ENCODE peak calls at places on chromosome 5, in five cellular contexts. M is epithelial cell of prostate; F is stimulated activated CD4-positive, alpha-beta T cell treated with anti-CD3 and anti-CD28 coated beads, Interleukin-15, amount 100 ng/mL, for 1 hour; R is NCI-H510A treated with DMSO at 0.1 percent for 48 hours; D is AG04450. B is an unnamed sample.

GRCh38 chr5:58545912-58546311 is 37.0 kb upstream of the RAB3C start:
- DNase-seq in M (no peak), R (no peak), D (no peak), F (no peak), B (no peak)

GRCh38 chr5:128673970-128674369 is 135.9 kb upstream of the FBN2 start:
- DNase-seq in D (no peak), F (no peak), M (no peak), R (no peak), B (no peak)

GRCh38 chr5:7078901-7079300 is 317.0 kb upstream of the ADCY2 start:
- DNase-seq in R (no peak), M (no peak), D (no peak), F (no peak), B (no peak)

GRCh38 chr5:30392897-30393296 is 800.6 kb upstream of the CDH6 start:
- DNase-seq in M (no peak), D (no peak), F (no peak), R (peak), B (no peak)

GRCh38 chr5:40570408-40571129 is 109.1 kb upstream of the PTGER4 start:
- DNase-seq in D (peak), R (no peak), M (no peak), F (no peak), B (peak)

GRCh38 chr5:53023969-53024368 is 34.8 kb downstream of the ITGA2 start:
- DNase-seq in M (peak), F (no peak), R (no peak), D (no peak), B (no peak)

GRCh38 chr5:143376911-143377838 is 26.3 kb downstream of the NR3C1 start:
- DNase-seq in F (no peak), M (peak), R (no peak), D (no peak), B (no peak)

GRCh38 chr5:166845044-166845443 is 1446.4 kb upstream of the WWC1 start:
- DNase-seq in F (no peak), R (no peak), M (no peak), D (no peak), B (no peak)

GRCh38 chr5:137689306-137689705 is 46.6 kb downstream of the KLHL3 start:
- DNase-seq in M (no peak), R (no peak), D (no peak), F (no peak), B (no peak)

GRCh38 chr5:132830436-132831094 is at the start of gene SHROOM1:
- DNase-seq in M (no peak), F (no peak), R (peak), D (no peak), B (no peak)

GRCh38 chr5:97111612-97112011 is 30.8 kb downstream of the LIX1 start:
- DNase-seq in R (no peak), M (no peak), F (no peak), D (no peak), B (no peak)

GRCh38 chr5:148388692-148389091 is 4.9 kb downstream of the FBXO38 start:
- DNase-seq in D (no peak), F (no peak), M (no peak), R (no peak), B (no peak)

GRCh38 chr5:143594913-143595818 is 191.7 kb upstream of the NR3C1 start:
- DNase-seq in F (no peak), M (peak), D (no peak), R (peak), B (no peak)